ENCODE peak calls at places on chromosomes 4 and X, in nine cellular contexts. One of them, this sample, is unnamed.

GRCh38 chr4:105257817-105258495 is 111.3 kb downstream of the TET2 start:
- DNase-seq in GM23338: no peak
- DNase-seq in A549: no peak
- DNase-seq in uterus: no peak
- DNase-seq in RWPE2: no peak
- DNase-seq in CD8-positive, alpha-beta T cell: no peak
- DNase-seq in heart left ventricle: no peak
- DNase-seq in ovary: no peak
- DNase-seq in prostate gland: no peak
- DNase-seq in this sample: no peak

GRCh38 chrX:154719132-154719675 is 31.7 kb downstream of the GAB3 start:
- DNase-seq in GM23338: no peak
- DNase-seq in A549: no peak
- DNase-seq in uterus: no peak
- DNase-seq in RWPE2: no peak
- DNase-seq in CD8-positive, alpha-beta T cell: no peak
- DNase-seq in heart left ventricle: no peak
- DNase-seq in ovary: no peak
- DNase-seq in prostate gland: no peak
- DNase-seq in this sample: no peak

GRCh38 chrX:19893722-19894121 is 6.3 kb upstream of the SH3KBP1 start:
- DNase-seq in GM23338: no peak
- DNase-seq in A549: peak; percentile 75
- DNase-seq in uterus: no peak
- DNase-seq in RWPE2: no peak
- DNase-seq in CD8-positive, alpha-beta T cell: no peak
- DNase-seq in heart left ventricle: no peak
- DNase-seq in ovary: no peak
- DNase-seq in prostate gland: no peak
- DNase-seq in this sample: no peak

GRCh38 chr4:144547678-144548298 is 98.2 kb upstream of the HHIP start:
- DNase-seq in GM23338: no peak
- DNase-seq in A549: no peak
- DNase-seq in uterus: no peak
- DNase-seq in RWPE2: no peak
- DNase-seq in CD8-positive, alpha-beta T cell: no peak
- DNase-seq in heart left ventricle: no peak
- DNase-seq in ovary: no peak
- DNase-seq in prostate gland: no peak
- DNase-seq in this sample: no peak

GRCh38 chr4:7983296-7983695 is 43.6 kb upstream of the AFAP1 start:
- DNase-seq in GM23338: no peak
- DNase-seq in A549: no peak
- DNase-seq in uterus: no peak
- DNase-seq in RWPE2: no peak
- DNase-seq in CD8-positive, alpha-beta T cell: no peak
- DNase-seq in heart left ventricle: no peak
- DNase-seq in ovary: no peak
- DNase-seq in prostate gland: no peak
- DNase-seq in this sample: no peak

GRCh38 chr4:12580787-12581186 is 903.4 kb downstream of the RAB28 start:
- DNase-seq in GM23338: no peak
- DNase-seq in A549: no peak
- DNase-seq in uterus: no peak
- DNase-seq in RWPE2: no peak
- DNase-seq in CD8-positive, alpha-beta T cell: no peak
- DNase-seq in heart left ventricle: no peak
- DNase-seq in ovary: no peak
- DNase-seq in prostate gland: no peak
- DNase-seq in this sample: no peak

GRCh38 chr4:27018910-27019309 is 158.3 kb downstream of the STIM2 start:
- DNase-seq in GM23338: no peak
- DNase-seq in A549: no peak
- DNase-seq in uterus: no peak
- DNase-seq in RWPE2: no peak
- DNase-seq in CD8-positive, alpha-beta T cell: no peak
- DNase-seq in heart left ventricle: no peak
- DNase-seq in ovary: no peak
- DNase-seq in prostate gland: no peak
- DNase-seq in this sample: no peak

GRCh38 chr4:12393631-12394262 is 965.1 kb upstream of the HS3ST1 start:
- DNase-seq in GM23338: no peak
- DNase-seq in A549: no peak
- DNase-seq in uterus: no peak
- DNase-seq in RWPE2: no peak
- DNase-seq in CD8-positive, alpha-beta T cell: no peak
- DNase-seq in heart left ventricle: no peak
- DNase-seq in ovary: no peak
- DNase-seq in prostate gland: no peak
- DNase-seq in this sample: no peak

GRCh38 chr4:105277702-105278101 is 131.0 kb downstream of the TET2 start:
- DNase-seq in GM23338: no peak
- DNase-seq in A549: no peak
- DNase-seq in uterus: no peak
- DNase-seq in RWPE2: no peak
- DNase-seq in CD8-positive, alpha-beta T cell: no peak
- DNase-seq in heart left ventricle: no peak
- DNase-seq in ovary: no peak
- DNase-seq in prostate gland: no peak
- DNase-seq in this sample: no peak

GRCh38 chr4:41256740-41257256 is at the start of gene UCHL1:
- DNase-seq in GM23338: peak; percentile 98
- DNase-seq in A549: peak; percentile 96
- DNase-seq in uterus: peak; percentile 22
- DNase-seq in RWPE2: no peak
- DNase-seq in CD8-positive, alpha-beta T cell: no peak
- DNase-seq in heart left ventricle: peak; percentile 30
- DNase-seq in ovary: peak; percentile 77
- DNase-seq in prostate gland: no peak
- DNase-seq in this sample: peak; percentile 55

GRCh38 chr4:5138389-5138788 is 87.1 kb downstream of the STK32B start:
- DNase-seq in GM23338: no peak
- DNase-seq in A549: no peak
- DNase-seq in uterus: no peak
- DNase-seq in RWPE2: no peak
- DNase-seq in CD8-positive, alpha-beta T cell: no peak
- DNase-seq in heart left ventricle: no peak
- DNase-seq in ovary: no peak
- DNase-seq in prostate gland: no peak
- DNase-seq in this sample: no peak

GRCh38 chr4:93788712-93789111 is 39.8 kb upstream of the ATOH1 start:
- DNase-seq in GM23338: peak; percentile 65
- DNase-seq in A549: peak; percentile 43
- DNase-seq in uterus: no peak
- DNase-seq in RWPE2: no peak
- DNase-seq in CD8-positive, alpha-beta T cell: no peak
- DNase-seq in heart left ventricle: no peak
- DNase-seq in ovary: no peak
- DNase-seq in prostate gland: no peak
- DNase-seq in this sample: no peak

GRCh38 chr4:175776217-175776616 is 35.8 kb downstream of the GPM6A start:
- DNase-seq in GM23338: peak; percentile 71
- DNase-seq in A549: no peak
- DNase-seq in uterus: no peak
- DNase-seq in RWPE2: no peak
- DNase-seq in CD8-positive, alpha-beta T cell: no peak
- DNase-seq in heart left ventricle: no peak
- DNase-seq in ovary: no peak
- DNase-seq in prostate gland: no peak
- DNase-seq in this sample: no peak

GRCh38 chr4:148112231-148112982 is 329.8 kb downstream of the NR3C2 start:
- DNase-seq in GM23338: no peak
- DNase-seq in A549: no peak
- DNase-seq in uterus: no peak
- DNase-seq in RWPE2: no peak
- DNase-seq in CD8-positive, alpha-beta T cell: no peak
- DNase-seq in heart left ventricle: no peak
- DNase-seq in ovary: no peak
- DNase-seq in prostate gland: no peak
- DNase-seq in this sample: no peak

GRCh38 chr4:184348311-184349233 is 125.8 kb downstream of the IRF2 start:
- DNase-seq in GM23338: no peak
- DNase-seq in A549: peak; percentile 64
- DNase-seq in uterus: peak; percentile 41
- DNase-seq in RWPE2: no peak
- DNase-seq in CD8-positive, alpha-beta T cell: no peak
- DNase-seq in heart left ventricle: peak; percentile 50
- DNase-seq in ovary: peak; percentile 84
- DNase-seq in prostate gland: peak; percentile 29
- DNase-seq in this sample: no peak

GRCh38 chr4:151717271-151717670 is 43.5 kb downstream of the GATB start:
- DNase-seq in GM23338: no peak
- DNase-seq in A549: no peak
- DNase-seq in uterus: no peak
- DNase-seq in RWPE2: no peak
- DNase-seq in CD8-positive, alpha-beta T cell: no peak
- DNase-seq in heart left ventricle: no peak
- DNase-seq in ovary: no peak
- DNase-seq in prostate gland: no peak
- DNase-seq in this sample: no peak
- H3K4me1 ChIP-seq in GM23338: no peaks in the 10 kb centered on the region
- H3K4me1 ChIP-seq in A549: no peaks in the 10 kb centered on the region
- H3K4me1 ChIP-seq in uterus: no peaks in the 10 kb centered on the region
- H3K4me1 ChIP-seq in RWPE2: no peaks in the 10 kb centered on the region
- H3K4me1 ChIP-seq in CD8-positive, alpha-beta T cell: no peaks in the 10 kb centered on the region
- H3K4me1 ChIP-seq in heart left ventricle: no peaks in the 10 kb centered on the region
- H3K4me1 ChIP-seq in ovary: no peaks in the 10 kb centered on the region
- H3K4me1 ChIP-seq in prostate gland: no peaks in the 10 kb centered on the region
- H3K4me1 ChIP-seq in this sample: no peaks in the 10 kb centered on the region

DNA sequence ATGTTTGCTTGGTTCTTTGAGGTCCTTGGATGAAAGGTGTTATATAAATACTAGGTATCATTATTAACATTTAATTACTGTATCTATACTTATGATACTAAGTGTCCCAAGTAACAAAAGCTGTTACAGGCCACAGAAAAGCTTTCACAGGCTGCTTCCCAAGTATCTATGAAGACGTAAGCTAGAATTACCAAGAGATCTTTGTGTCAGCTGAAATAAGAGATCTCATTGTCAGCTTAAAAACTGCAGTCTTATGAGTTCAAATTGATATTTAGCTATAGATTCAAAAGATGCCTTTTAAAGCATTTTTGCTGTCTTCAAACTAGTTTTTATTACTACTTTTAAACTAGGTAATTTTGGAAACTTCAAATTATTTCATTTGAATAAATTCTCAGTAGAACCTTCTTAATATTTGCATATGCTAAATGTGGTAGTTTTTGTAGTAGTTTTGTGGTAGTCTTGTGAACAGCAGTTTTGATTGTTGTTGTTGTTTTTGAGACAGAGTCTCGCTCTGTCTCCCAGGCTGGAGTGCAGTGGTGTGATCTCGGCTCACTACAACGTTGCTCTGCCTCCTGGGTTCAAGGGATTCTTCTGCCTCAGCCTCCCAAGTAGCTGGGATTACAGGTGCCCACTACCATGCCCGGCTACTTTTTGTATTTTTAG is 170.0 kb upstream of the RPL34 start:
- DNase-seq in GM23338: no peak
- DNase-seq in A549: no peak
- DNase-seq in uterus: no peak
- DNase-seq in RWPE2: no peak
- DNase-seq in CD8-positive, alpha-beta T cell: no peak
- DNase-seq in heart left ventricle: no peak
- DNase-seq in ovary: no peak
- DNase-seq in prostate gland: no peak
- DNase-seq in this sample: no peak
- H3K27ac ChIP-seq in GM23338: no peak overlapping the region
- H3K27ac ChIP-seq in A549: no peak overlapping the region
- H3K27ac ChIP-seq in uterus: no peak overlapping the region
- H3K27ac ChIP-seq in RWPE2: no peak overlapping the region
- H3K27ac ChIP-seq in CD8-positive, alpha-beta T cell: no peak overlapping the region
- H3K27ac ChIP-seq in heart left ventricle: no peak overlapping the region
- H3K27ac ChIP-seq in ovary: no peak overlapping the region
- H3K27ac ChIP-seq in prostate gland: no peak overlapping the region
- H3K27ac ChIP-seq in this sample: no peak overlapping the region

GRCh38 chr4:87044511-87045369 is 109.9 kb downstream of the AFF1 start:
- DNase-seq in GM23338: peak; percentile 41
- DNase-seq in A549: no peak
- DNase-seq in uterus: no peak
- DNase-seq in RWPE2: no peak
- DNase-seq in CD8-positive, alpha-beta T cell: no peak
- DNase-seq in heart left ventricle: peak; percentile 51
- DNase-seq in ovary: no peak
- DNase-seq in prostate gland: no peak
- DNase-seq in this sample: no peak

GRCh38 chr4:87041142-87041541 is 106.3 kb downstream of the AFF1 start:
- DNase-seq in GM23338: no peak
- DNase-seq in A549: no peak
- DNase-seq in uterus: peak; percentile 63
- DNase-seq in RWPE2: no peak
- DNase-seq in CD8-positive, alpha-beta T cell: no peak
- DNase-seq in heart left ventricle: peak; percentile 55
- DNase-seq in ovary: peak; percentile 58
- DNase-seq in prostate gland: no peak
- DNase-seq in this sample: no peak

GRCh38 chr4:87038837-87039715 is 104.3 kb downstream of the AFF1 start:
- DNase-seq in GM23338: peak; percentile 75
- DNase-seq in A549: peak; percentile 60
- DNase-seq in uterus: peak; percentile 67
- DNase-seq in RWPE2: peak; percentile 77
- DNase-seq in CD8-positive, alpha-beta T cell: no peak
- DNase-seq in heart left ventricle: peak; percentile 85
- DNase-seq in ovary: no peak
- DNase-seq in prostate gland: no peak
- DNase-seq in this sample: peak; percentile 89

GRCh38 chr4:87042986-87043820 is 108.4 kb downstream of the AFF1 start:
- DNase-seq in GM23338: peak; percentile 49
- DNase-seq in A549: no peak
- DNase-seq in uterus: no peak
- DNase-seq in RWPE2: no peak
- DNase-seq in CD8-positive, alpha-beta T cell: no peak
- DNase-seq in heart left ventricle: no peak
- DNase-seq in ovary: no peak
- DNase-seq in prostate gland: no peak
- DNase-seq in this sample: no peak

GRCh38 chr4:87042221-87042620 is 107.4 kb downstream of the AFF1 start:
- DNase-seq in GM23338: no peak
- DNase-seq in A549: no peak
- DNase-seq in uterus: no peak
- DNase-seq in RWPE2: no peak
- DNase-seq in CD8-positive, alpha-beta T cell: no peak
- DNase-seq in heart left ventricle: no peak
- DNase-seq in ovary: no peak
- DNase-seq in prostate gland: no peak
- DNase-seq in this sample: no peak
- H3K4me1 ChIP-seq in GM23338: peaks cover 60% of the 10 kb centered on the region
- H3K4me1 ChIP-seq in A549: peaks cover 41% of the 10 kb centered on the region
- H3K4me1 ChIP-seq in uterus: peaks cover 20% of the 10 kb centered on the region
- H3K4me1 ChIP-seq in RWPE2: peaks cover 13% of the 10 kb centered on the region
- H3K4me1 ChIP-seq in CD8-positive, alpha-beta T cell: peaks cover 10% of the 10 kb centered on the region
- H3K4me1 ChIP-seq in heart left ventricle: peaks cover 82% of the 10 kb centered on the region
- H3K4me1 ChIP-seq in ovary: peaks cover 34% of the 10 kb centered on the region
- H3K4me1 ChIP-seq in prostate gland: peaks cover 3% of the 10 kb centered on the region
- H3K4me1 ChIP-seq in this sample: peaks cover 4% of the 10 kb centered on the region

DNA sequence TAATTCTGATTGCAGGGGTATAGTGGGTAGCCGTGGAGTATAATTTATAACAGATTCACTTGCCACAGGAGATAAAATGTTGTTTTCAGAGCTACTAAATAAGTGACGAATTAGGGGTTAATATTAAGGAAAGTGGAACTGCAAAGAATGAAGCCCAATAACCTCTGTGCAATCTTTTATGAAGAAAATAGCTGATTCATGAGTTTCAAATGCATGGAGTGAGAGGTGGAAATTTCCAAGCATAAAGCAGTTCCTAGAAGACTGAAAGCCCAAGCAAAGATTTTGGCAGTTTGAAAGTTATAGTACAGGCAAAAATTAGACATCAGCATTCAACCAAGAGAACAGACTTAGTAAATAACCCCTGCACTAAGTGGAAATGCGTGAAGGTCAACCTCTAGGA is 1782.4 kb upstream of the PCDH10 start:
- DNase-seq in GM23338: no peak
- DNase-seq in A549: no peak
- DNase-seq in uterus: no peak
- DNase-seq in RWPE2: no peak
- DNase-seq in CD8-positive, alpha-beta T cell: no peak
- DNase-seq in heart left ventricle: no peak
- DNase-seq in ovary: no peak
- DNase-seq in prostate gland: no peak
- DNase-seq in this sample: no peak
- H3K27ac ChIP-seq in GM23338: no peak overlapping the region
- H3K27ac ChIP-seq in A549: no peak overlapping the region
- H3K27ac ChIP-seq in uterus: no peak overlapping the region
- H3K27ac ChIP-seq in RWPE2: no peak overlapping the region
- H3K27ac ChIP-seq in CD8-positive, alpha-beta T cell: no peak overlapping the region
- H3K27ac ChIP-seq in heart left ventricle: no peak overlapping the region
- H3K27ac ChIP-seq in ovary: no peak overlapping the region
- H3K27ac ChIP-seq in prostate gland: no peak overlapping the region
- H3K27ac ChIP-seq in this sample: no peak overlapping the region